ENCODE peak calls at places on chromosomes 6 and 20, in nine cellular contexts. R is Karpas-422; E is GM20000; D is activated CD8-positive, alpha-beta memory T cell treated with anti-CD3 and anti-CD28 coated beads, Interleukin-2, amount 10 ng/mL, durations not matched to agents 7 days and 5 days; B is choroid plexus epithelial cell; H is IMR-90; L is ELR; I is H7; T is caudate nucleus. X is an unnamed sample.

GRCh38 chr6:148619891-148620290 is 126.9 kb upstream of the UST start:
- DNase-seq in R (no peak), I (no peak), D (no peak), E (no peak), B (no peak), H (no peak), L (no peak), T (no peak), X (no peak)

GRCh38 chr20:58886546-58886945 is 34.0 kb downstream of the GNAS start:
- DNase-seq in I (no peak), B (no peak), L (no peak), H (no peak), R (no peak), T (no peak), D (no peak), E (peak), X (no peak)

GRCh38 chr6:105184921-105185320 is 5.1 kb upstream of the POPDC3 start:
- DNase-seq in D (no peak), I (no peak), B (peak), H (peak), T (no peak), R (no peak), E (no peak), L (peak), X (no peak)

GRCh38 chr6:166939894-166940293 is 16.5 kb downstream of the RNASET2 start:
- DNase-seq in L (no peak), T (no peak), D (no peak), E (no peak), R (no peak), B (no peak), H (no peak), I (no peak), X (no peak)

GRCh38 chr6:26284537-26285142 is 80.4 kb upstream of the BTN3A2 start:
- DNase-seq in B (peak), L (peak), D (peak), R (peak), T (peak), E (peak), I (no peak), H (peak), X (peak)

GRCh38 chr6:87366428-87366827 is 21.8 kb downstream of the C6orf163 start:
- DNase-seq in B (no peak), R (no peak), T (no peak), L (peak), E (no peak), I (no peak), D (no peak), H (peak), X (no peak)

GRCh38 chr6:105757512-105758200 is 328.5 kb upstream of the PRDM1 start:
- DNase-seq in D (peak), L (peak), H (no peak), T (no peak), E (peak), I (no peak), R (no peak), B (no peak), X (peak)

GRCh38 chr6:131061041-131061770 is 1.8 kb downstream of the EPB41L2 start:
- DNase-seq in I (peak), D (no peak), L (peak), T (peak), R (no peak), H (peak), B (peak), E (peak), X (peak)

GRCh38 chr6:28648035-28648877 is 122.6 kb downstream of the GPX5 start:
- DNase-seq in D (peak), H (peak), E (peak), I (peak), R (peak), T (peak), B (peak), L (peak), X (peak)

GRCh38 chr6:6810727-6811126 is 222.2 kb downstream of the LY86 start:
- DNase-seq in R (no peak), I (no peak), T (no peak), B (no peak), L (no peak), E (peak), D (no peak), H (no peak), X (no peak)

GRCh38 chr20:44834693-44835092 is 24.3 kb upstream of the RIMS4 start:
- DNase-seq in H (no peak), D (no peak), R (no peak), E (no peak), B (no peak), L (no peak), T (no peak), I (no peak), X (no peak)

GRCh38 chr6:56995347-56995746 is 40.4 kb downstream of the BEND6 start:
- DNase-seq in R (no peak), E (no peak), T (no peak), I (peak), H (no peak), B (no peak), L (peak), D (no peak), X (peak)

GRCh38 chr6:130159876-130160415 is 62.8 kb downstream of the SAMD3 start:
- DNase-seq in I (no peak), L (no peak), H (no peak), T (no peak), R (no peak), D (no peak), B (no peak), E (no peak), X (no peak)

GRCh38 chr6:132320007-132320406 is 81.3 kb downstream of the MOXD1 start:
- DNase-seq in E (no peak), L (peak), H (peak), B (peak), R (no peak), T (no peak), D (no peak), I (no peak), X (no peak)

GRCh38 chr6:168314948-168315347 is 4.6 kb downstream of the DACT2 start:
- DNase-seq in E (no peak), I (no peak), D (no peak), R (no peak), B (peak), L (no peak), H (no peak), T (peak), X (no peak)

GRCh38 chr6:136123464-136123863 is 126.6 kb downstream of the MTFR2 start:
- DNase-seq in D (no peak), I (no peak), B (peak), L (peak), R (no peak), T (no peak), E (no peak), H (peak), X (no peak)

GRCh38 chr20:22663528-22664025 is 79.2 kb upstream of the FOXA2 start:
- DNase-seq in T (no peak), B (no peak), E (no peak), I (peak), D (no peak), H (no peak), L (no peak), R (no peak), X (no peak)

GRCh38 chr6:106520711-106521367 is 108.5 kb downstream of the RTN4IP1 start:
- DNase-seq in T (no peak), L (no peak), H (no peak), D (peak), R (peak), E (peak), I (no peak), B (no peak), X (peak)

GRCh38 chr6:80742481-80742880 is 636.0 kb downstream of the BCKDHB start:
- DNase-seq in H (peak), L (peak), E (no peak), D (no peak), B (peak), T (no peak), I (no peak), R (peak), X (peak)

GRCh38 chr6:155890409-155890808 is 434.8 kb upstream of the NOX3 start:
- DNase-seq in L (no peak), H (no peak), R (no peak), I (no peak), T (no peak), B (no peak), D (no peak), E (no peak), X (no peak)

GRCh38 chr6:116572162-116572561 is 858 bp downstream of the RWDD1 start:
- DNase-seq in E (peak), D (no peak), L (peak), R (peak), B (peak), H (peak), T (no peak), I (peak), X (peak)

GRCh38 chr20:17806739-17807441 is 107.1 kb downstream of the BANF2 start:
- DNase-seq in D (no peak), I (peak), T (no peak), L (no peak), B (peak), H (peak), R (no peak), E (no peak), X (no peak)

GRCh38 chr6:170344631-170345576 is 38.3 kb downstream of the FAM120B start:
- DNase-seq in I (peak), E (no peak), H (peak), B (peak), T (no peak), R (no peak), D (peak), L (peak), X (no peak)

GRCh38 chr6:106889692-106890091 is 84.8 kb downstream of the CD24 start:
- DNase-seq in L (no peak), R (no peak), T (no peak), D (no peak), I (no peak), H (no peak), E (no peak), B (no peak), X (no peak)

GRCh38 chr6:67717281-67717680 is 917.8 kb upstream of the ADGRB3 start:
- DNase-seq in T (no peak), H (no peak), L (no peak), D (no peak), E (no peak), B (peak), R (no peak), I (no peak), X (no peak)

X was measured in OCI-LY7.